ENCODE peak calls at places on chromosomes 11 and 22, in ten cellular contexts. One of them, this sample, is unnamed.
A peak's percentile ranks its signal among the peaks of the same experiment; 100 is the strongest.

GRCh38 chr11:1444823-1445422 is 41.7 kb downstream of the MOB2 start:
- DNase-seq in H54: no peak
- DNase-seq in A549: no peak
- DNase-seq in endothelial cell of umbilical vein: no peak
- DNase-seq in gastrocnemius medialis: no peak
- DNase-seq in heart left ventricle: no peak
- DNase-seq in NB4: no peak
- DNase-seq in IMR-90: no peak
- DNase-seq in uterus: no peak
- DNase-seq in tibial nerve: no peak
- DNase-seq in this sample: no peak

GRCh38 chr11:88482871-88483301 is 145.3 kb upstream of the CTSC start:
- DNase-seq in H54: no peak
- DNase-seq in A549: no peak
- DNase-seq in endothelial cell of umbilical vein: no peak
- DNase-seq in gastrocnemius medialis: no peak
- DNase-seq in heart left ventricle: no peak
- DNase-seq in NB4: no peak
- DNase-seq in IMR-90: peak; percentile 65
- DNase-seq in uterus: no peak
- DNase-seq in tibial nerve: no peak
- DNase-seq in this sample: no peak

GRCh38 chr11:112928136-112928535 is 33.1 kb upstream of the NCAM1 start:
- DNase-seq in H54: no peak
- DNase-seq in A549: no peak
- DNase-seq in endothelial cell of umbilical vein: no peak
- DNase-seq in gastrocnemius medialis: no peak
- DNase-seq in heart left ventricle: no peak
- DNase-seq in NB4: no peak
- DNase-seq in IMR-90: no peak
- DNase-seq in uterus: no peak
- DNase-seq in tibial nerve: no peak
- DNase-seq in this sample: no peak

GRCh38 chr11:33997473-33998347 is 53.8 kb upstream of the CAPRIN1 start:
- DNase-seq in H54: peak; percentile 16
- DNase-seq in A549: no peak
- DNase-seq in endothelial cell of umbilical vein: no peak
- DNase-seq in gastrocnemius medialis: no peak
- DNase-seq in heart left ventricle: no peak
- DNase-seq in NB4: no peak
- DNase-seq in IMR-90: no peak
- DNase-seq in uterus: no peak
- DNase-seq in tibial nerve: no peak
- DNase-seq in this sample: no peak

GRCh38 chr22:48710410-48710809 is 1117.3 kb downstream of the BRD1 start:
- DNase-seq in H54: no peak
- DNase-seq in A549: no peak
- DNase-seq in endothelial cell of umbilical vein: no peak
- DNase-seq in gastrocnemius medialis: no peak
- DNase-seq in heart left ventricle: no peak
- DNase-seq in NB4: no peak
- DNase-seq in IMR-90: no peak
- DNase-seq in uterus: no peak
- DNase-seq in tibial nerve: no peak
- DNase-seq in this sample: no peak

GRCh38 chr11:41461057-41461681 is 1.7 kb upstream of the LRRC4C start:
- DNase-seq in H54: no peak
- DNase-seq in A549: no peak
- DNase-seq in endothelial cell of umbilical vein: peak; percentile 16
- DNase-seq in gastrocnemius medialis: no peak
- DNase-seq in heart left ventricle: no peak
- DNase-seq in NB4: peak; percentile 4
- DNase-seq in IMR-90: no peak
- DNase-seq in uterus: no peak
- DNase-seq in tibial nerve: peak; percentile 7
- DNase-seq in this sample: peak; percentile 1

GRCh38 chr22:30871391-30872281 is 96.9 kb downstream of the MORC2 start:
- DNase-seq in H54: no peak
- DNase-seq in A549: no peak
- DNase-seq in endothelial cell of umbilical vein: no peak
- DNase-seq in gastrocnemius medialis: peak; percentile 5
- DNase-seq in heart left ventricle: no peak
- DNase-seq in NB4: no peak
- DNase-seq in IMR-90: no peak
- DNase-seq in uterus: no peak
- DNase-seq in tibial nerve: no peak
- DNase-seq in this sample: no peak

GRCh38 chr22:18146389-18146753 is 3.6 kb upstream of the USP18 start:
- DNase-seq in H54: no peak
- DNase-seq in A549: no peak
- DNase-seq in endothelial cell of umbilical vein: no peak
- DNase-seq in gastrocnemius medialis: no peak
- DNase-seq in heart left ventricle: no peak
- DNase-seq in NB4: no peak
- DNase-seq in IMR-90: no peak
- DNase-seq in uterus: no peak
- DNase-seq in tibial nerve: no peak
- DNase-seq in this sample: no peak

GRCh38 chr22:44286673-44287072 is 26.1 kb downstream of the SHISAL1 start:
- DNase-seq in H54: no peak
- DNase-seq in A549: no peak
- DNase-seq in endothelial cell of umbilical vein: no peak
- DNase-seq in gastrocnemius medialis: no peak
- DNase-seq in heart left ventricle: no peak
- DNase-seq in NB4: no peak
- DNase-seq in IMR-90: no peak
- DNase-seq in uterus: no peak
- DNase-seq in tibial nerve: no peak
- DNase-seq in this sample: no peak

GRCh38 chr22:29408925-29409324 is 20.6 kb upstream of the AP1B1 start:
- DNase-seq in H54: no peak
- DNase-seq in A549: no peak
- DNase-seq in endothelial cell of umbilical vein: no peak
- DNase-seq in gastrocnemius medialis: no peak
- DNase-seq in heart left ventricle: no peak
- DNase-seq in NB4: no peak
- DNase-seq in IMR-90: no peak
- DNase-seq in uterus: no peak
- DNase-seq in tibial nerve: no peak
- DNase-seq in this sample: no peak

GRCh38 chr11:33598426-33599069 is 102.1 kb downstream of the C11orf91 start:
- DNase-seq in H54: no peak
- DNase-seq in A549: no peak
- DNase-seq in endothelial cell of umbilical vein: no peak
- DNase-seq in gastrocnemius medialis: no peak
- DNase-seq in heart left ventricle: no peak
- DNase-seq in NB4: no peak
- DNase-seq in IMR-90: no peak
- DNase-seq in uterus: no peak
- DNase-seq in tibial nerve: no peak
- DNase-seq in this sample: no peak

GRCh38 chr22:32353292-32353691 is 4.4 kb upstream of the RFPL3 start:
- DNase-seq in H54: no peak
- DNase-seq in A549: no peak
- DNase-seq in endothelial cell of umbilical vein: no peak
- DNase-seq in gastrocnemius medialis: no peak
- DNase-seq in heart left ventricle: no peak
- DNase-seq in NB4: no peak
- DNase-seq in IMR-90: no peak
- DNase-seq in uterus: no peak
- DNase-seq in tibial nerve: no peak
- DNase-seq in this sample: no peak

GRCh38 chr11:1298695-1299492 is 10.5 kb downstream of the TOLLIP start:
- DNase-seq in H54: no peak
- DNase-seq in A549: peak; percentile 73
- DNase-seq in endothelial cell of umbilical vein: no peak
- DNase-seq in gastrocnemius medialis: peak; percentile 96
- DNase-seq in heart left ventricle: peak; percentile 85
- DNase-seq in NB4: peak; percentile 92
- DNase-seq in IMR-90: peak; percentile 59
- DNase-seq in uterus: peak; percentile 89
- DNase-seq in tibial nerve: peak; percentile 84
- DNase-seq in this sample: no peak

GRCh38 chr11:11748706-11749365 is 92.9 kb upstream of the USP47 start:
- DNase-seq in H54: no peak
- DNase-seq in A549: no peak
- DNase-seq in endothelial cell of umbilical vein: no peak
- DNase-seq in gastrocnemius medialis: no peak
- DNase-seq in heart left ventricle: no peak
- DNase-seq in NB4: no peak
- DNase-seq in IMR-90: peak; percentile 41
- DNase-seq in uterus: no peak
- DNase-seq in tibial nerve: no peak
- DNase-seq in this sample: no peak

GRCh38 chr11:95790933-95791247 is 592 bp downstream of the CEP57 start:
- DNase-seq in H54: peak; percentile 3
- DNase-seq in A549: peak; percentile 10
- DNase-seq in endothelial cell of umbilical vein: peak; percentile 60
- DNase-seq in gastrocnemius medialis: peak; percentile 53
- DNase-seq in heart left ventricle: peak; percentile 67
- DNase-seq in NB4: peak; percentile 87
- DNase-seq in IMR-90: peak; percentile 64
- DNase-seq in uterus: peak; percentile 65
- DNase-seq in tibial nerve: peak; percentile 61
- DNase-seq in this sample: peak; percentile 86
- TF ChIP-seq POLR2A in H54: no peak
- TF ChIP-seq POLR2A in A549: no peak
- TF ChIP-seq POLR2A in endothelial cell of umbilical vein: no peak
- TF ChIP-seq POLR2A in gastrocnemius medialis: no peak
- TF ChIP-seq POLR2A in heart left ventricle: no peak
- TF ChIP-seq POLR2A in NB4: peak; percentile 31
- TF ChIP-seq POLR2A in IMR-90: no peak
- TF ChIP-seq POLR2A in uterus: no peak
- TF ChIP-seq POLR2A in tibial nerve: no peak
- TF ChIP-seq POLR2A in this sample: no peak

GRCh38 chr22:26612652-26613051 is 5.2 kb downstream of the CRYBB1 start:
- DNase-seq in H54: no peak
- DNase-seq in A549: no peak
- DNase-seq in endothelial cell of umbilical vein: no peak
- DNase-seq in gastrocnemius medialis: no peak
- DNase-seq in heart left ventricle: no peak
- DNase-seq in NB4: no peak
- DNase-seq in IMR-90: no peak
- DNase-seq in uterus: no peak
- DNase-seq in tibial nerve: no peak
- DNase-seq in this sample: no peak
- TF ChIP-seq POLR2A in H54: no peak
- TF ChIP-seq POLR2A in A549: no peak
- TF ChIP-seq POLR2A in endothelial cell of umbilical vein: no peak
- TF ChIP-seq POLR2A in gastrocnemius medialis: no peak
- TF ChIP-seq POLR2A in heart left ventricle: no peak
- TF ChIP-seq POLR2A in NB4: no peak
- TF ChIP-seq POLR2A in IMR-90: no peak
- TF ChIP-seq POLR2A in uterus: no peak
- TF ChIP-seq POLR2A in tibial nerve: no peak
- TF ChIP-seq POLR2A in this sample: no peak

GRCh38 chr11:59560290-59560701 is 49.0 kb downstream of the OR4D9 start:
- DNase-seq in H54: no peak
- DNase-seq in A549: no peak
- DNase-seq in endothelial cell of umbilical vein: peak; percentile 86
- DNase-seq in gastrocnemius medialis: peak; percentile 56
- DNase-seq in heart left ventricle: no peak
- DNase-seq in NB4: peak; percentile 85
- DNase-seq in IMR-90: peak; percentile 70
- DNase-seq in uterus: peak; percentile 63
- DNase-seq in tibial nerve: peak; percentile 88
- DNase-seq in this sample: peak; percentile 86
- TF ChIP-seq POLR2A in H54: peak; percentile 42
- TF ChIP-seq POLR2A in A549: no peak
- TF ChIP-seq POLR2A in endothelial cell of umbilical vein: peak; percentile 34
- TF ChIP-seq POLR2A in gastrocnemius medialis: no peak
- TF ChIP-seq POLR2A in heart left ventricle: no peak
- TF ChIP-seq POLR2A in NB4: no peak
- TF ChIP-seq POLR2A in IMR-90: peak; percentile 80
- TF ChIP-seq POLR2A in uterus: no peak
- TF ChIP-seq POLR2A in tibial nerve: no peak
- TF ChIP-seq POLR2A in this sample: peak; percentile 32

GRCh38 chr11:60933416-60933815 is 9.2 kb downstream of the TMEM132A start:
- DNase-seq in H54: no peak
- DNase-seq in A549: no peak
- DNase-seq in endothelial cell of umbilical vein: no peak
- DNase-seq in gastrocnemius medialis: no peak
- DNase-seq in heart left ventricle: no peak
- DNase-seq in NB4: no peak
- DNase-seq in IMR-90: no peak
- DNase-seq in uterus: no peak
- DNase-seq in tibial nerve: no peak
- DNase-seq in this sample: no peak

GRCh38 chr11:60932605-60933346 is 8.5 kb downstream of the TMEM132A start:
- DNase-seq in H54: no peak
- DNase-seq in A549: no peak
- DNase-seq in endothelial cell of umbilical vein: no peak
- DNase-seq in gastrocnemius medialis: no peak
- DNase-seq in heart left ventricle: no peak
- DNase-seq in NB4: no peak
- DNase-seq in IMR-90: no peak
- DNase-seq in uterus: no peak
- DNase-seq in tibial nerve: no peak
- DNase-seq in this sample: no peak

GRCh38 chr11:60935676-60936442 is 11.6 kb downstream of the TMEM132A start:
- DNase-seq in H54: no peak
- DNase-seq in A549: no peak
- DNase-seq in endothelial cell of umbilical vein: no peak
- DNase-seq in gastrocnemius medialis: no peak
- DNase-seq in heart left ventricle: no peak
- DNase-seq in NB4: no peak
- DNase-seq in IMR-90: no peak
- DNase-seq in uterus: no peak
- DNase-seq in tibial nerve: no peak
- DNase-seq in this sample: no peak

GRCh38 chr11:60934790-60935605 is 10.7 kb downstream of the TMEM132A start:
- DNase-seq in H54: no peak
- DNase-seq in A549: no peak
- DNase-seq in endothelial cell of umbilical vein: no peak
- DNase-seq in gastrocnemius medialis: no peak
- DNase-seq in heart left ventricle: no peak
- DNase-seq in NB4: no peak
- DNase-seq in IMR-90: no peak
- DNase-seq in uterus: no peak
- DNase-seq in tibial nerve: no peak
- DNase-seq in this sample: no peak

DNA sequence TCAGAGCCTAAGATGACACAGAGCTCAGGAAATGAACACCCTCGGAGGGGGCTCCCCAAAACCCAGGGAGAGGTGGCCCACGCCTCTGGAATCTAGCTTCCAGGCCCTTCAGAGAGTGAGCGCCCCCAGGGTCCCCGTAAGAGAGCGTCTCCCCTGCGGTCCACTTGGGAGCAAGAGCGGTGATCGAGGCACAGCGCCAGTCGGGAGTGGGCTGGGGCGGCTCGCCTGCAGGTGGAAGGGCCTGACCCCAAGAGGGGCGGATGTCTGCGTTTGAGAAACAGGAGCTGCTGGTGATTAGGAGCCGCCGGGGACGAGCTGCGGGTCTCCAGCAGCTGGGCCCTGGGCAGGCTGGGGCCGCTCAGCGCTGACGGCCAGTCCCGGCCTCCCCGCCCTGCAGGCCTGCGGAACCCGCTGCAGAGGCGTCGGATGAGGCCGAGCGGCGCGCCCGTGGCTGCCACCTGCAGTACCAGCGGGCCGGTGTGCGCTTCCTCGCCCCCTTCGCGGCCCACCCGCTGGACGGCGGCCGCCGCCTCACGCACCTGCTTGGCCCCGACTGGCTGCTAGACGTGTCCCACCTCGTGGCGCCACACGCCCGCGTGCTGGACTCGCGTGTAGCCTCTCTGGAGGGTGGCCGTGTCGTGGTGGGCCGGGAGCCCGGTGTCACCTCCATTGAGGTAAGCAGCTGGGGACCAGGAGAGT is 10.0 kb downstream of the TMEM132A start:
- DNase-seq in H54: no peak
- DNase-seq in A549: no peak
- DNase-seq in endothelial cell of umbilical vein: no peak
- DNase-seq in gastrocnemius medialis: no peak
- DNase-seq in heart left ventricle: no peak
- DNase-seq in NB4: no peak
- DNase-seq in IMR-90: no peak
- DNase-seq in uterus: no peak
- DNase-seq in tibial nerve: no peak
- DNase-seq in this sample: no peak
- TF ChIP-seq POLR2A in H54: no peak
- TF ChIP-seq POLR2A in A549: no peak
- TF ChIP-seq POLR2A in endothelial cell of umbilical vein: no peak
- TF ChIP-seq POLR2A in gastrocnemius medialis: no peak
- TF ChIP-seq POLR2A in heart left ventricle: no peak
- TF ChIP-seq POLR2A in NB4: no peak
- TF ChIP-seq POLR2A in IMR-90: no peak
- TF ChIP-seq POLR2A in uterus: no peak
- TF ChIP-seq POLR2A in tibial nerve: no peak
- TF ChIP-seq POLR2A in this sample: no peak

This sample was measured in erythroblast.